ENCODE peak calls at places on chromosomes 12 and 14, in four cellular contexts. E, H, K and L are unnamed samples.

GRCh38 chr12:5868585-5869295 is 76.3 kb downstream of the ANO2 start:
- DNase-seq in E (no peak), H (no peak), K (peak), L (no peak)

GRCh38 chr12:103905730-103906349 is 24.4 kb upstream of the HSP90B1 start:
- DNase-seq in E (no peak), H (no peak), K (no peak), L (no peak)

GRCh38 chr12:129073157-129073915 is 220.1 kb downstream of the GLT1D1 start:
- DNase-seq in E (no peak), H (no peak), K (no peak), L (no peak)

GRCh38 chr12:47741340-47741703 is 16.0 kb upstream of the ENDOU start:
- DNase-seq in E (no peak), H (peak), K (peak), L (no peak)

GRCh38 chr12:121799175-121799841 is 4.5 kb upstream of the SETD1B start:
- DNase-seq in E (peak), H (no peak), K (peak), L (peak)

GRCh38 chr12:26843306-26843705 is 10.3 kb upstream of the ITPR2 start:
- DNase-seq in E (no peak), H (no peak), K (no peak), L (no peak)

GRCh38 chr12:80648866-80649265 is 58.6 kb upstream of the MYF6 start:
- DNase-seq in E (no peak), H (no peak), K (peak), L (no peak)

GRCh38 chr14:91186515-91187066 is 57.9 kb downstream of the GPR68 start:
- DNase-seq in E (no peak), H (no peak), K (peak), L (no peak)

GRCh38 chr14:58637391-58638230 is at the start of gene DACT1:
- DNase-seq in E (peak), H (peak), K (peak), L (peak)

GRCh38 chr12:119748512-119748911 is 80.6 kb downstream of the PRKAB1 start:
- DNase-seq in E (no peak), H (no peak), K (peak), L (no peak)

GRCh38 chr12:14239935-14240872 is 125.3 kb upstream of the ATF7IP start:
- DNase-seq in E (peak), H (peak), K (peak), L (peak)

GRCh38 chr14:33811731-33812130 is 139.1 kb downstream of the EGLN3 start:
- DNase-seq in E (no peak), H (no peak), K (no peak), L (no peak)

GRCh38 chr12:50097952-50098351 is 5.9 kb upstream of the GPD1 start:
- DNase-seq in E (no peak), H (no peak), K (no peak), L (no peak)